ENCODE peak calls at places on chromosome 12, in six cellular contexts. T is heart right ventricle; O is coronary artery; H is CD8-positive, alpha-beta T cell; V is kidney; E is fibroblast of lung. B is an unnamed sample.
A peak's percentile ranks its signal among the peaks of the same experiment; 100 is the strongest.

GRCh38 chr12:121800694-121801600 is 2.9 kb upstream of the SETD1B start:
- DNase-seq in T (peak; percentile 83), O (no peak), H (peak; percentile 75), V (peak; percentile 95), E (peak; percentile 84), B (peak; percentile 75)

GRCh38 chr12:70536650-70537049 is 100.6 kb downstream of the PTPRB start:
- DNase-seq in T (no peak), O (no peak), H (no peak), V (no peak), E (no peak), B (no peak)

GRCh38 chr12:49432616-49433015 is 65.4 kb downstream of the SPATS2 start:
- DNase-seq in T (no peak), O (no peak), H (no peak), V (no peak), E (no peak), B (no peak)

GRCh38 chr12:29698756-29699155 is 85.0 kb downstream of the TMTC1 start:
- DNase-seq in T (no peak), O (no peak), H (no peak), V (no peak), E (peak; percentile 60), B (no peak)

GRCh38 chr12:21183721-21184275 is 52.8 kb downstream of the SLCO1B1 start:
- DNase-seq in T (no peak), O (no peak), H (no peak), V (no peak), E (peak; percentile 41), B (no peak)

GRCh38 chr12:55935742-55936151 is 4.8 kb downstream of the DGKA start:
- DNase-seq in T (peak; percentile 56), O (no peak), H (peak; percentile 22), V (peak; percentile 84), E (no peak), B (no peak)

GRCh38 chr12:110466791-110467190 is 1.3 kb downstream of the GPN3 start:
- DNase-seq in T (no peak), O (no peak), H (no peak), V (no peak), E (no peak), B (no peak)

GRCh38 chr12:106632797-106633450 is 50.1 kb downstream of the RFX4 start:
- DNase-seq in T (no peak), O (no peak), H (no peak), V (no peak), E (peak; percentile 9), B (no peak)

GRCh38 chr12:100733817-100734593 is 60.6 kb upstream of the ANO4 start:
- DNase-seq in T (no peak), O (no peak), H (no peak), V (no peak), E (peak; percentile 23), B (no peak)

GRCh38 chr12:54588110-54588831 is at the start of gene PPP1R1A:
- DNase-seq in T (peak; percentile 23), O (no peak), H (no peak), V (peak; percentile 77), E (no peak), B (no peak)

GRCh38 chr12:55585817-55586216 is 13.5 kb downstream of the OR2AP1 start:
- DNase-seq in T (no peak), O (no peak), H (no peak), V (no peak), E (no peak), B (no peak)

GRCh38 chr12:3735432-3735831 is 17.5 kb downstream of the CRACR2A start:
- DNase-seq in T (no peak), O (no peak), H (no peak), V (no peak), E (no peak), B (no peak)

GRCh38 chr12:27906658-27907473 is 65.7 kb downstream of the PTHLH start:
- DNase-seq in T (no peak), O (no peak), H (no peak), V (no peak), E (no peak), B (no peak)

GRCh38 chr12:67727652-67728295 is 79.2 kb downstream of the DYRK2 start:
- DNase-seq in T (no peak), O (no peak), H (no peak), V (no peak), E (no peak), B (no peak)

DNA sequence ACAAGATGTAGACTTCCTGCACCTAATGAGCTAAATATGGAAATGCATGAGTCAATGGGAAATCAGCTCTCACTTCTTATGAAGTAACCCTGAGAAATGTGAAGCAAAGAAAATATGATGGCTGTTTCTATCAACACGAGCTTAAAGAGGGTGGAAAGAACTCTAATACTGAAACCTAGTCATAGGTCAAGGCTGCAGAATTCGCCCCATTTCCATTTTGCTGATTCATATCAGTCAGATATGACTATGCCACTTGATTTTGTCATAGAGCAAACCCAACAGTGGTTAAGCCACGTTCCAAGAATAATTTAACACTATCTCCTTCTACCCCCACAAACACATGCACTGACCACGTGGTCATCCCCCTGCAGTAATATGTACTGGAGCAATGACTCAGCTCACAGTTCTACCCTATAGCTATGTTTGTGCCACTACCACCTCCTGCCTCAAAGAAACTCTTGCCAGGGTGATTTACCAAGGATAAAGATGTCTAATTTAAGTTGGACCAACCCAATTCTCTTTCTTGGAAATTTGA is 157.5 kb downstream of the TMTC3 start:
- DNase-seq in T (no peak), O (no peak), H (no peak), V (no peak), E (peak; percentile 99), B (no peak)
- H3K27ac ChIP-seq in T (no peak overlapping the region), O (peak overlapping the region; percentile 68), H (no peak overlapping the region), V (no peak overlapping the region), E (peak overlapping the region; percentile 89), B (no peak overlapping the region)

GRCh38 chr12:46265734-46266133 is 3.1 kb downstream of the SLC38A1 start:
- DNase-seq in T (no peak), O (no peak), H (no peak), V (no peak), E (no peak), B (no peak)

GRCh38 chr12:46265102-46265501 is 3.7 kb downstream of the SLC38A1 start:
- DNase-seq in T (no peak), O (no peak), H (no peak), V (no peak), E (no peak), B (no peak)

GRCh38 chr12:46266869-46267617 is 1.8 kb downstream of the SLC38A1 start:
- DNase-seq in T (peak; percentile 46), O (peak; percentile 79), H (peak; percentile 71), V (peak; percentile 85), E (peak; percentile 76), B (peak; percentile 53)

GRCh38 chr12:46267618-46268348 is 1.1 kb downstream of the SLC38A1 start:
- DNase-seq in T (no peak), O (no peak), H (peak; percentile 47), V (peak; percentile 69), E (peak; percentile 34), B (peak; percentile 35)

DNA sequence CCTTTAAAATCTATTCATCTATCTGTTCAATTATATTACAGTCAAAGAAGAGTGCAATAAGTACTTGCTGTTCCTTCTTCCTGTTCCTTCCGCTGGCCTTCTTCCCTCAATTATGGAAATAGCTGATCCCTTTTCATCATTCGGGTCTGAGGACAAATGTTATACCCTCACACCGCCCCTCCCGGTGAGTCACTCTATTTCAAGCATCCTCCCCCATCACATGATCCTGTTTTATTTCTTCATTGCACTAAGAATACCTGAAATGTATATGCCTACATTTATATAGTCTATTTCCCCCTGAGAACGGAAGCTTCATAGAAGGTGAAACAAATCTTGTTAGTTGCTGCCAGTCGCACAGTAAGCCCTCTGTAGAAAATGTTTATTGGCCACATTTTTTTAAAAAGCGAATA is 2.5 kb downstream of the SLC38A1 start:
- DNase-seq in T (no peak), O (no peak), H (peak; percentile 53), V (no peak), E (peak; percentile 54), B (no peak)
- TF ChIP-seq CTCF in T (no peak), O (no peak), H (no peak), V (no peak), E (no peak), B (no peak)

GRCh38 chr12:108305520-108305919 is 33.6 kb downstream of the CMKLR1 start:
- DNase-seq in T (peak; percentile 92), O (peak; percentile 96), H (no peak), V (peak; percentile 92), E (peak; percentile 88), B (no peak)
- H3K27ac ChIP-seq in T (peak overlapping the region; percentile 95), O (peak overlapping the region; percentile 95), H (no peak overlapping the region), V (peak overlapping the region; percentile 80), E (peak overlapping the region; percentile 48), B (no peak overlapping the region)

DNA sequence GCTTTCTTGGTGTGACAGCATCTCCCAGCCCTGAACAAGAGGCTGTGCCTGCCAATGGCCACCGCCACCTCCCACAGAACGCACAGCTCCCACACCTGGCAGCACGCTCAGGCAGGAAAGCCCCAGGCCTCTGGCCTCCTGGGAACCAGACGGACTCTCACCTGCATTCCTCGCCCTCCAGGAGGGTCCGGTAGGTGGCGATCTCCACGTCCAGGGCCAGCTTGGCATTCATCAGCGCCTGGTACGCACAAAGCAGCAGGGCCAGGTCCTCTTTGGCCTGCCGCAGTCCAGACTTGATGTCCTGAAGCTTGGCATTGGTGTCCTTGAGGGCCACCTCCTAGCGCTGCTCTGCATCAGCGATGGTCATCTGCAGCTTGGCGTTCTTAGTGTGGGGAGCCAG is 12.1 kb upstream of the KRT77 start:
- DNase-seq in T (no peak), O (no peak), H (no peak), V (no peak), E (no peak), B (no peak)
- TF ChIP-seq CTCF in T (no peak), O (no peak), H (no peak), V (no peak), E (no peak), B (no peak)

GRCh38 chr12:120267736-120268135 is 2.2 kb upstream of the PXN start:
- DNase-seq in T (no peak), O (no peak), H (no peak), V (no peak), E (no peak), B (no peak)
- H3K27ac ChIP-seq in T (no peak overlapping the region), O (no peak overlapping the region), H (no peak overlapping the region), V (peak overlapping the region; percentile 28), E (no peak overlapping the region), B (no peak overlapping the region)

DNA sequence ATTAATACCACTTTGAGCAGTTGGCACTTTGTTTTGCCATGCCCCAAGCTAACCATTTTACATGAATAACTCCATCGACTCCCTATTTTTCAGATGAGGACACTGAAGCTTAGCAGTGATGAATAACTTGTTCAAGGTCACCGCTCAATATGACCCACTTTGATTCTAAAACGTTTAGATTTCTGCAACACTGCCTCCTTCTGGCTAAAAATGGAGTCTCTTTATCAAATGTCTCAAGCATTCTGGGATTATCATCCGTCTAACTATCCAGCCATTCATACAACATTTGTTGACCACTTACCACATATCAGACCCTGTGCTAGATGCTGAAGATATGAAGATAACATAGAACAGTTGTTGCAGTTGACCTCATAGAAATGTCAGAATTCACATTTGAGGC is 298.0 kb downstream of the PPFIA2 start:
- DNase-seq in T (no peak), O (no peak), H (no peak), V (no peak), E (no peak), B (no peak)
- TF ChIP-seq CTCF in T (no peak), O (no peak), H (no peak), V (no peak), E (no peak), B (no peak)